ENCODE peak calls at places on chromosome X, in five cellular contexts. H, I, Y, Q and T are unnamed samples.

GRCh38 chrX:7448123-7448522 is 300.2 kb upstream of the PUDP start:
- DNase-seq in H (no peak), I (no peak), Y (no peak), Q (no peak), T (no peak)

GRCh38 chrX:25049347-25049746 is 33.6 kb upstream of the ARX start:
- DNase-seq in H (no peak), I (peak; percentile 18), Y (no peak), Q (no peak), T (no peak)

GRCh38 chrX:48972214-48973164 is 845 bp upstream of the KCND1 start:
- DNase-seq in H (peak; percentile 59), I (peak; percentile 35), Y (peak; percentile 10), Q (peak; percentile 71), T (peak; percentile 55)

GRCh38 chrX:68487924-68488323 is 10.9 kb upstream of the YIPF6 start:
- DNase-seq in H (no peak), I (no peak), Y (no peak), Q (no peak), T (no peak)

GRCh38 chrX:115449742-115450141 is 111.2 kb upstream of the PLS3 start:
- DNase-seq in H (no peak), I (peak; percentile 9), Y (no peak), Q (no peak), T (no peak)

GRCh38 chrX:6383488-6383887 is 151.4 kb downstream of the VCX3A start:
- DNase-seq in H (no peak), I (no peak), Y (no peak), Q (peak; percentile 29), T (no peak)

GRCh38 chrX:9378980-9379696 is 85.7 kb upstream of the TBL1X start:
- DNase-seq in H (peak; percentile 59), I (no peak), Y (no peak), Q (no peak), T (peak; percentile 74)

GRCh38 chrX:111511477-111511876 is at the start of gene SERTM2:
- DNase-seq in H (no peak), I (peak; percentile 65), Y (no peak), Q (peak; percentile 43), T (no peak)

GRCh38 chrX:95056901-95057300 is 1382.9 kb downstream of the FAM133A start:
- DNase-seq in H (peak; percentile 36), I (no peak), Y (no peak), Q (peak; percentile 9), T (peak; percentile 46)

GRCh38 chrX:20333672-20334071 is 67.0 kb upstream of the RPS6KA3 start:
- DNase-seq in H (no peak), I (no peak), Y (no peak), Q (no peak), T (no peak)

GRCh38 chrX:146385529-146385928 is 424.0 kb upstream of the CXorf51B start:
- DNase-seq in H (no peak), I (no peak), Y (no peak), Q (no peak), T (no peak)

GRCh38 chrX:18997916-18998315 is 14.0 kb upstream of the PHKA2 start:
- DNase-seq in H (peak; percentile 40), I (no peak), Y (no peak), Q (peak; percentile 46), T (no peak)
- H3K9me2 ChIP-seq in H (no peaks in the 10 kb centered on the region), I (no peaks in the 10 kb centered on the region), Y (no peaks in the 10 kb centered on the region), Q (no peaks in the 10 kb centered on the region), T (no peaks in the 10 kb centered on the region)

DNA sequence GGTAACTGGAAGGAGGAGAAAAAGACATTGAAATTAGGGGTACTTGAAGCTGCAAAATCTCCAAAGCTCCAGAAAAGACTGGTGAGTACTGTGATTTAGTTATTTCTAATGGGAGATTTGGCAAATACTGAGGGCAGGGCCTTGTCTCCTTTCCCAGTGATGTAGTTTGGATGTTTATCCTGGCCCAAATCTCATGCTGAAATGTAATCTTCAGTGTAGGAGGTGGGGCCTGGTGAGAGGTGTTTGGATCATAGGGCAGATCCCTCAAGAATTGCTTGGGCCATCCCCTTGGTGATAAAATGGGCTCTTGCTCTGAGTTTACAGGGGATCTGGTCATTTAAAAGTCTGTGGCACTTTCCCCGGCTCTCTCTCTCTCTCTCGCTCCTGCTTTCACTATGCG is 33.1 kb upstream of the GK start:
- DNase-seq in H (peak; percentile 54), I (no peak), Y (no peak), Q (no peak), T (no peak)
- TF ChIP-seq EZH2phosphoT487 in H (no peak), I (no peak), Y (no peak), Q (no peak), T (no peak)

DNA sequence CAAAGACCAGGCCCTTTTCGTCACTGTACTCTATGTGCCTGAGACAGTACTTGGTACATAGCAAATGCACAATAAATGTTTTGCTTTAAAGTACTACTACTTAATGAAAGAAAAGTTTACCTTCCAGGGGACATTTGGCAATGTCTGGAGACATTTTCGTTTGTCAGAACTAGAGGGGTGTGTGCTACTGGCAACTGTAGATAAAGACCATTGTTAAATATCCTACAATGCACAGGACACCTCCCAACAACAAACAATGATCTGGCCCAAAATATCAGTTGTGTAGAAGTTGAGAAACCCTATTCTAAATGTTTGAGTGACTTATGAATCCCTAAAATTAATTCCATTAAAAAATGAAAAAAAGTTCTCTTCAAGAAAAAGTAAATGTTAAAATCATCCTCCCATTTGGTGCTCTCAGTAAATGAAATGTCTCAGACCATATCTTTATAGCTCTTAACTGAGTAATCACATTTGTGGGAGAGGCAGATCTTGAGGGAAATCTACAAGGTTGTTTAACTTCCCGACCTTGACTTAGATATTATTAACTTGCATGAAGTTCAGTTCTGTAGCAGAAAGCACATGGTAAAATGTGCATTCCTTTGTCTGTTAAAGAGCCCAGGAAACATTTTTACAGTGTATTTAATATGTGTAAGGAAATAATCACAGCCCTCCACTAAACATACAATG is 18.5 kb downstream of the EGFL6 start:
- DNase-seq in H (no peak), I (no peak), Y (no peak), Q (no peak), T (no peak)
- H3K9me2 ChIP-seq in H (no peaks in the 10 kb centered on the region), I (no peaks in the 10 kb centered on the region), Y (no peaks in the 10 kb centered on the region), Q (no peaks in the 10 kb centered on the region), T (no peaks in the 10 kb centered on the region)

GRCh38 chrX:72620550-72621145 is 48.0 kb upstream of the HDAC8 start:
- DNase-seq in H (peak; percentile 89), I (peak; percentile 73), Y (peak; percentile 74), Q (peak; percentile 1), T (peak; percentile 96)
- TF ChIP-seq EZH2phosphoT487 in H (no peak), I (no peak), Y (no peak), Q (no peak), T (no peak)

GRCh38 chrX:21675931-21676330 is 17.8 kb upstream of the KLHL34 start:
- DNase-seq in H (no peak), I (no peak), Y (no peak), Q (peak; percentile 2), T (no peak)
- H3K9me2 ChIP-seq in H (no peaks in the 10 kb centered on the region), I (no peaks in the 10 kb centered on the region), Y (no peaks in the 10 kb centered on the region), Q (no peaks in the 10 kb centered on the region), T (no peaks in the 10 kb centered on the region)

GRCh38 chrX:1870421-1870820 is 255.6 kb downstream of the ASMT start:
- DNase-seq in H (no peak), I (no peak), Y (no peak), Q (no peak), T (no peak)
- TF ChIP-seq EZH2phosphoT487 in H (no peak), I (no peak), Y (no peak), Q (no peak), T (no peak)

GRCh38 chrX:74449937-74450330 is 28.6 kb downstream of the SLC16A2 start:
- DNase-seq in H (peak; percentile 81), I (no peak), Y (no peak), Q (no peak), T (peak; percentile 87)

GRCh38 chrX:74451450-74452198 is 30.3 kb downstream of the SLC16A2 start:
- DNase-seq in H (no peak), I (no peak), Y (no peak), Q (no peak), T (no peak)

GRCh38 chrX:74452199-74452481 is 30.8 kb downstream of the SLC16A2 start:
- DNase-seq in H (no peak), I (no peak), Y (no peak), Q (no peak), T (no peak)

GRCh38 chrX:74449322-74449936 is 28.1 kb downstream of the SLC16A2 start:
- DNase-seq in H (peak; percentile 14), I (no peak), Y (peak; percentile 35), Q (no peak), T (peak; percentile 85)

GRCh38 chrX:74450803-74451449 is 29.6 kb downstream of the SLC16A2 start:
- DNase-seq in H (peak; percentile 90), I (peak; percentile 40), Y (peak; percentile 10), Q (no peak), T (peak; percentile 89)
- H3K9me2 ChIP-seq in H (no peaks in the 10 kb centered on the region), I (no peaks in the 10 kb centered on the region), Y (no peaks in the 10 kb centered on the region), Q (no peaks in the 10 kb centered on the region), T (no peaks in the 10 kb centered on the region)

GRCh38 chrX:147912093-147912801 is 528 bp downstream of the FMR1 start:
- DNase-seq in H (peak; percentile 67), I (peak; percentile 35), Y (no peak), Q (peak; percentile 49), T (peak; percentile 49)
- TF ChIP-seq EZH2phosphoT487 in H (no peak), I (no peak), Y (no peak), Q (no peak), T (no peak)